ENCODE peak calls at places on chromosomes 4 and X, in eight cellular contexts. F is AG09309, H is Caco-2, M is cardiac fibroblast, K is HFF-Myc, R is GM06990, P is aorta, V is left lung. C is an unnamed sample.

GRCh38 chrX:39721570-39722279 is 376.0 kb downstream of the BCOR start:
- DNase-seq in F (no peak), V (no peak), K (no peak), R (no peak), H (no peak), M (peak; percentile 48), P (no peak), C (peak; percentile 93)

GRCh38 chr4:115357767-115358166 is 244.3 kb upstream of the NDST4 start:
- DNase-seq in M (no peak), R (no peak), K (no peak), P (no peak), H (no peak), F (no peak), V (no peak), C (no peak)

GRCh38 chr4:47567511-47567910 is 82.4 kb downstream of the ATP10D start:
- DNase-seq in F (no peak), H (no peak), R (no peak), V (no peak), P (no peak), K (no peak), M (no peak), C (no peak)

GRCh38 chr4:7654550-7655266 is 220.0 kb upstream of the PSAPL1 start:
- DNase-seq in M (no peak), F (no peak), P (no peak), H (no peak), K (no peak), R (no peak), V (peak; percentile 81), C (no peak)

GRCh38 chr4:41632481-41633073 is 94.6 kb downstream of the LIMCH1 start:
- DNase-seq in R (no peak), V (no peak), F (no peak), K (no peak), P (no peak), M (no peak), H (no peak), C (no peak)

GRCh38 chr4:150231108-150231770 is 153.0 kb downstream of the DCLK2 start:
- DNase-seq in V (no peak), P (no peak), H (no peak), F (no peak), M (peak; percentile 43), K (no peak), R (no peak), C (no peak)

GRCh38 chr4:168039593-168039992 is 52.7 kb upstream of the ANXA10 start:
- DNase-seq in F (no peak), V (no peak), H (no peak), K (no peak), R (no peak), M (no peak), P (no peak), C (no peak)

GRCh38 chr4:21113496-21114213 is 413.4 kb downstream of the PACRGL start:
- DNase-seq in K (no peak), M (peak; percentile 9), P (no peak), R (no peak), V (no peak), F (no peak), H (no peak), C (peak; percentile 1)

GRCh38 chr4:4386736-4387392 is at the start of gene NSG1:
- DNase-seq in F (no peak), R (no peak), H (no peak), K (no peak), P (no peak), V (no peak), M (peak; percentile 38), C (peak; percentile 11)

GRCh38 chrX:103183912-103184311 is 31.0 kb upstream of the BEX4 start:
- DNase-seq in R (no peak), M (no peak), F (no peak), K (no peak), P (no peak), H (no peak), V (no peak), C (no peak)

GRCh38 chrX:40415675-40416074 is 165.1 kb upstream of the ATP6AP2 start:
- DNase-seq in K (no peak), M (no peak), V (no peak), F (no peak), P (no peak), R (no peak), H (no peak), C (no peak)

GRCh38 chrX:49120104-49120503 is 3.4 kb downstream of the GPKOW start:
- DNase-seq in V (no peak), H (no peak), R (no peak), K (no peak), M (peak; percentile 4), P (no peak), F (no peak), C (no peak)

GRCh38 chr4:56764775-56765174 is 56.7 kb downstream of the SPINK2 start:
- DNase-seq in V (no peak), H (no peak), R (no peak), K (peak; percentile 80), M (peak; percentile 18), F (no peak), P (no peak), C (peak; percentile 22)

GRCh38 chr4:87679449-87680169 is 29.5 kb downstream of the DMP1 start:
- DNase-seq in H (peak; percentile 51), V (no peak), M (peak; percentile 84), R (no peak), P (peak; percentile 59), K (peak; percentile 22), F (peak; percentile 29), C (peak; percentile 76)

GRCh38 chr4:184309241-184310170 is 91.8 kb upstream of the ENPP6 start:
- DNase-seq in M (no peak), P (no peak), H (no peak), R (no peak), V (no peak), K (no peak), F (no peak), C (no peak)

GRCh38 chrX:24988314-24988713 is 27.5 kb downstream of the ARX start:
- DNase-seq in M (no peak), K (no peak), P (no peak), R (no peak), V (no peak), H (no peak), F (no peak), C (no peak)

GRCh38 chr4:169266661-169267060 is 4.1 kb downstream of the SH3RF1 start:
- DNase-seq in K (no peak), F (no peak), P (no peak), M (no peak), H (no peak), R (no peak), V (no peak), C (no peak)
- H3K4me3 ChIP-seq in K (no peak overlapping the region), F (no peak overlapping the region), P (no peak overlapping the region), M (no peak overlapping the region), H (no peak overlapping the region), R (no peak overlapping the region), V (no peak overlapping the region), C (peak overlapping the region; percentile 58)

GRCh38 chr4:182770259-182770968 is 146.8 kb downstream of the DCTD start:
- DNase-seq in M (no peak), P (no peak), H (no peak), F (no peak), R (no peak), K (no peak), V (no peak), C (no peak)

GRCh38 chr4:182768821-182769220 is 148.4 kb downstream of the DCTD start:
- DNase-seq in H (no peak), R (no peak), F (no peak), K (no peak), V (no peak), P (no peak), M (no peak), C (no peak)

GRCh38 chr4:182764137-182764536 is 153.0 kb downstream of the DCTD start:
- DNase-seq in H (peak; percentile 53), R (no peak), F (no peak), V (no peak), P (no peak), K (no peak), M (no peak), C (no peak)

GRCh38 chr4:182764642-182765041 is 152.5 kb downstream of the DCTD start:
- DNase-seq in H (no peak), K (no peak), M (no peak), V (no peak), R (no peak), P (no peak), F (no peak), C (no peak)

DNA sequence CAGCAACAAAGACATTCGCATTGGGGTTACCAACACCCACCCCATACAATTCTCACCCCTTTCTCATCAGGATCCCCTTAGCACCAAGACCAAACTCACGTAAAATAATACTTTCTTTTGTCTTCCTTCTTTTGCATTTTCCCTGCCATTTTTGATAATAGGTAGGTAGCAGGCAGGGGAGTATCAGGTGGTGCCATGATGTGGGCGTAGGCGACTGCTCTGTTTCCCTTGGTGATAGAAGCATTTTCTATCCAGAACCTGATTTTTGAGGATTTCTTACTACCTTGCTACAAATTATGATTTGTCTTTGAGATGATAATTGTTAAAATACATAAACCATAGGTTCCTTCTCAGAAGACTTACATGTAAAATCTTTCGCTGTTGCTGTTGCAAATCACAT is 150.3 kb downstream of the DCTD start:
- DNase-seq in R (no peak), V (no peak), H (no peak), K (no peak), F (no peak), M (no peak), P (no peak), C (no peak)
- H3K4me3 ChIP-seq in R (no peak overlapping the region), V (no peak overlapping the region), H (no peak overlapping the region), K (no peak overlapping the region), F (no peak overlapping the region), M (no peak overlapping the region), P (no peak overlapping the region), C (no peak overlapping the region)

DNA sequence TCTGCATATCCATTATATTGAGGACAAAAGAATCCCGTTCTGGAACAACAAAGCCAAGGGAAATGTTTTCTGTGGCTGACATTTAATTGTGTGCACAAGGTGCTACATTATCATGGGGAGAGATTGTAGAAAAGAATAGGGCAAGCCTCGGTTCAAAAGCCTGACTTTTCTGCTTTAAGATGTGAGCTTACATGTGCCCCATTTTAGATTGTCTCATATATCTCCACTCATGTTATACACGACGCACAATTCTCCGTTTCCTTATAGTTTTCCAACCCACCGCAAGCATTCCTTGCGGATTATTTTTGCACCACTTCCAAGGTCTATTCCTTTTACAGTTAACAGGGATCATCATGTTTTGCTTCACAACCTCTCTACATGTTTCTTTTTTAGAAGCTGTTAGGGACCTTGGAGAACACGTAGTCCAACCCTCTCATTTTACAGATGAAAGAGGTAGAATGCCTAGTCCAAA is 99.6 kb upstream of the MAML3 start:
- DNase-seq in M (no peak), H (no peak), R (no peak), K (no peak), F (no peak), V (no peak), P (no peak), C (no peak)
- H3K4me3 ChIP-seq in M (no peak overlapping the region), H (no peak overlapping the region), R (no peak overlapping the region), K (no peak overlapping the region), F (no peak overlapping the region), V (no peak overlapping the region), P (no peak overlapping the region), C (no peak overlapping the region)

DNA sequence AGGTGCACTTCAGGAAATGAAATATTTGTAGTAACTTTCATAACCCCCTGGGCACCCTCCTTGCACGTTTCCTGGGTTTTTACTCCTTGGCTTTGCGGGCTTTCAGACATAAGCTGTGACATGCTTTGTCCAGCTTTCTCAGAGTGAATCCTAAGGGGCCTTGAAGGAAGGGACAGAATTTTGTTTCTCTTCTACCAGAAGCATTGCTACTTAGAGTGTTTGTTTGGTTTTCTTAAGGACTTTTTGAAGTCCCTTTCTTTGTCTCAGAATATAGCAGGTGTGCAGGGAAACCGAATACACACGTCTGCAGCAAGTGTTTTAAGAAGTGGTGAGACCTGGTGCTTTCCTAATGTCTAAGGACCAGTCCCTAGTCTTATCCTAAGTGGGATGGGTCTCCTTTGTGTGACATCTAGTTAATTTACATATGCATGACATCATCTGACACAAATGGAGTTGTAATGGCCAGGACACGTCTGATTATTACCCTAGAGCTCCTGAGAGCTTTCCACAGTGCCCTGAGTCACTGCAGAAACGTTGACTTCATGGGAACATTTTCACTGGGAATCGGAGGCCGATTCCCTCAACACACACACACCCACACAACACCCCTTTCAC is 1.3 kb downstream of the FAM149A start:
- DNase-seq in H (no peak), K (no peak), M (peak; percentile 18), R (no peak), V (no peak), F (no peak), P (no peak), C (peak; percentile 3)
- H3K4me3 ChIP-seq in H (peak overlapping the region; percentile 67), K (no peak overlapping the region), M (no peak overlapping the region), R (peak overlapping the region; percentile 48), V (peak overlapping the region; percentile 52), F (no peak overlapping the region), P (peak overlapping the region; percentile 34), C (no peak overlapping the region)

C was measured in fibroblast of the aortic adventitia.